ENCODE peak calls at places on chromosomes 7 and 10, in ten cellular contexts. M, N, F, C, Z, G, X, K, H and O are unnamed samples.
A peak's percentile ranks its signal among the peaks of the same experiment; 100 is the strongest.

GRCh38 chr10:572066-572465 is 117.4 kb downstream of the DIP2C start:
- DNase-seq in M (no peak), N (no peak), F (no peak), C (no peak), Z (no peak), G (no peak), X (no peak), K (peak; percentile 32), H (no peak), O (no peak)

GRCh38 chr10:26860542-26861325 is at the start of gene ABI1:
- DNase-seq in M (peak; percentile 98), N (peak; percentile 98), F (peak; percentile 97), C (peak; percentile 99), Z (peak; percentile 97), G (peak; percentile 91), X (peak; percentile 96), K (peak; percentile 95), H (peak; percentile 99), O (peak; percentile 92)

GRCh38 chr10:70492786-70493659 is 14.5 kb downstream of the PALD1 start:
- DNase-seq in M (peak; percentile 60), N (no peak), F (peak; percentile 57), C (peak; percentile 72), Z (no peak), G (no peak), X (no peak), K (no peak), H (no peak), O (no peak)

GRCh38 chr7:68267486-68267885 is 1270.9 kb downstream of the TYW1 start:
- DNase-seq in M (no peak), N (no peak), F (no peak), C (no peak), Z (no peak), G (no peak), X (no peak), K (no peak), H (no peak), O (no peak)

GRCh38 chr7:26368542-26368941 is 76.9 kb downstream of the SNX10 start:
- DNase-seq in M (no peak), N (no peak), F (no peak), C (no peak), Z (no peak), G (no peak), X (no peak), K (no peak), H (no peak), O (no peak)

GRCh38 chr10:33134011-33134751 is 176.2 kb upstream of the ITGB1 start:
- DNase-seq in M (peak; percentile 85), N (peak; percentile 78), F (peak; percentile 71), C (peak; percentile 26), Z (peak; percentile 91), G (peak; percentile 58), X (peak; percentile 65), K (peak; percentile 88), H (peak; percentile 81), O (no peak)

GRCh38 chr10:116720241-116721047 is 21.9 kb downstream of the HSPA12A start:
- DNase-seq in M (peak; percentile 46), N (peak; percentile 29), F (no peak), C (no peak), Z (no peak), G (no peak), X (no peak), K (no peak), H (peak; percentile 6), O (no peak)

GRCh38 chr7:124764847-124765400 is 668 bp downstream of the GPR37 start:
- DNase-seq in M (peak; percentile 5), N (peak; percentile 43), F (no peak), C (peak; percentile 28), Z (peak; percentile 38), G (no peak), X (no peak), K (no peak), H (peak; percentile 1), O (peak; percentile 15)

GRCh38 chr10:43310872-43311271 is 44.0 kb upstream of the RASGEF1A start:
- DNase-seq in M (no peak), N (no peak), F (no peak), C (no peak), Z (no peak), G (no peak), X (no peak), K (no peak), H (no peak), O (no peak)

GRCh38 chr7:12107841-12108249 is 103.2 kb upstream of the TMEM106B start:
- DNase-seq in M (no peak), N (no peak), F (no peak), C (no peak), Z (no peak), G (no peak), X (no peak), K (peak; percentile 13), H (no peak), O (no peak)

GRCh38 chr10:131180086-131180485 is 131.4 kb downstream of the TCERG1L start:
- DNase-seq in M (no peak), N (no peak), F (no peak), C (no peak), Z (no peak), G (no peak), X (no peak), K (no peak), H (no peak), O (no peak)

GRCh38 chr7:105931179-105931578 is 31.9 kb upstream of the CDHR3 start:
- DNase-seq in M (no peak), N (no peak), F (no peak), C (no peak), Z (no peak), G (no peak), X (no peak), K (no peak), H (no peak), O (no peak)

GRCh38 chr10:15817407-15818046 is 42.8 kb downstream of the MINDY3 start:
- DNase-seq in M (no peak), N (no peak), F (no peak), C (peak; percentile 18), Z (no peak), G (no peak), X (no peak), K (no peak), H (peak; percentile 62), O (no peak)

GRCh38 chr10:13839430-13839986 is 252.7 kb downstream of the PRPF18 start:
- DNase-seq in M (no peak), N (no peak), F (peak; percentile 40), C (no peak), Z (no peak), G (no peak), X (peak; percentile 30), K (peak; percentile 35), H (peak; percentile 78), O (no peak)

GRCh38 chr7:98205162-98205845 is 5.9 kb upstream of the BHLHA15 start:
- DNase-seq in M (no peak), N (no peak), F (no peak), C (no peak), Z (no peak), G (no peak), X (no peak), K (no peak), H (no peak), O (no peak)

GRCh38 chr10:12844796-12845524 is 156.6 kb downstream of the CCDC3 start:
- DNase-seq in M (peak; percentile 55), N (peak; percentile 21), F (no peak), C (no peak), Z (peak; percentile 11), G (no peak), X (no peak), K (peak; percentile 33), H (peak; percentile 93), O (no peak)

GRCh38 chr7:22980422-22980821 is 33.5 kb downstream of the HYCC1 start:
- DNase-seq in M (no peak), N (no peak), F (no peak), C (no peak), Z (no peak), G (no peak), X (no peak), K (peak; percentile 72), H (peak; percentile 79), O (no peak)

GRCh38 chr7:129101746-129102145 is 42.8 kb upstream of the TSPAN33 start:
- DNase-seq in M (no peak), N (no peak), F (no peak), C (no peak), Z (no peak), G (no peak), X (no peak), K (no peak), H (no peak), O (no peak)

DNA sequence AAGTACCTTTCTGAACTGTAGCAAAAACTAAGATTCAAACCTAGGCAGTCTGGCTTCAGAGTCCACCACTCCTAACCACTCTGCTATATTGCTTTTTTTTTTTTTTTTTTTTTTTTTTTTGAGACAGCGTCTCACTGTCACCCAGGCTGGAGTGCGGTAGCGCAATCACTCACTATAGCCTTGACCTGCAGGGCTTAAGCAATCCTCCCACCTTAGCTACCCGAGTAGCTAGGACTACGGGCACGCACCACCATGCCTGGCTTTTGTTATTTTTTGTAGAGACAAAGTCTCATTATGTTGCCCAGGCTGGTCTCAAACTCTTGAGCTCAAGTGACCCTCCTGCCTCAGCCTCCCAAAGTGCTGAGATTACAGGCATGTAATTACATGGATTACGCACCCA is 10.1 kb upstream of the SLF2 start:
- DNase-seq in M (no peak), N (no peak), F (no peak), C (no peak), Z (no peak), G (no peak), X (no peak), K (no peak), H (no peak), O (no peak)
- TF ChIP-seq CTCF in M (no peak), N (no peak), F (no peak), C (no peak), Z (no peak), G (no peak), X (no peak), K (no peak), H (no peak), O (no peak)

DNA sequence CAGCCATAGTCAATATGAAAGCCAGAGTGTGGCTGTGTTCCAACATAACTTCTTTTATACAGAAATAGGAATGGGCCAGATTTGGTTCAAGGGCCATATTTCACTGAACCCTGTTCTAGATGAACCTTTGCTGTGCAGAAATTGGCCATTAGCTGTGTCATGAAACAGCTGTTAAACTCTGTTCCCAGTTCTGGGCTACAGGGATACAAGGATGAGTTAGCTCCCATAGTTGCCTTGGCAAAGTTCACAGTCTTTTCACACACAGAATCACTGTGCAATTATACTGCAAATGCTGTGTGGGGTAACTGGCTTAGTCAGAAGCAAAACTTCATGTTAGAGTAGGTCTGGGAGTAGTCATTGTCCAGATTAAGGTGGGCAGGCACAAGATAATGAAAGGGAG is 213.8 kb upstream of the LRRN3 start:
- DNase-seq in M (no peak), N (no peak), F (no peak), C (no peak), Z (no peak), G (no peak), X (no peak), K (no peak), H (no peak), O (no peak)
- TF ChIP-seq CTCF in M (no peak), N (no peak), F (no peak), C (no peak), Z (no peak), G (no peak), X (no peak), K (no peak), H (no peak), O (no peak)

GRCh38 chr10:71703577-71703976 is 16.0 kb downstream of the C10orf105 start:
- DNase-seq in M (no peak), N (no peak), F (no peak), C (no peak), Z (no peak), G (no peak), X (no peak), K (no peak), H (no peak), O (no peak)
- TF ChIP-seq CTCF in M (no peak), N (no peak), F (no peak), C (no peak), Z (no peak), G (no peak), X (no peak), K (no peak), H (no peak), O (no peak)

GRCh38 chr7:90736316-90736715 is 140.2 kb downstream of the CDK14 start:
- DNase-seq in M (no peak), N (no peak), F (no peak), C (no peak), Z (no peak), G (no peak), X (no peak), K (no peak), H (no peak), O (no peak)
- TF ChIP-seq CTCF in M (no peak), N (no peak), F (no peak), C (no peak), Z (no peak), G (no peak), X (no peak), K (no peak), H (no peak), O (no peak)